ENCODE peak calls at places on chromosome 22, in four cellular contexts. One of them, this sample, is unnamed. For H3K4me1, the result is how much of the 10 kb centered on the place peaks cover.

GRCh38 chr22:19691721-19692341 is 22.5 kb upstream of the SEPTIN5 start:
- DNase-seq in A549: peak
- DNase-seq in spleen: peak
- DNase-seq in left lung: no peak
- DNase-seq in this sample: no peak

GRCh38 chr22:40400173-40400572 is 29.8 kb downstream of the SGSM3 start:
- DNase-seq in spleen: peak
- DNase-seq in A549: no peak
- DNase-seq in left lung: peak
- DNase-seq in this sample: no peak

GRCh38 chr22:44309137-44309536 is 3.6 kb downstream of the SHISAL1 start:
- DNase-seq in spleen: no peak
- DNase-seq in A549: peak
- DNase-seq in left lung: peak
- DNase-seq in this sample: peak

GRCh38 chr22:49929553-49929979 is 11.1 kb downstream of the CRELD2 start:
- DNase-seq in A549: no peak
- DNase-seq in left lung: peak
- DNase-seq in spleen: peak
- DNase-seq in this sample: no peak

GRCh38 chr22:48700566-48701295 is 1126.9 kb downstream of the BRD1 start:
- DNase-seq in left lung: no peak
- DNase-seq in A549: no peak
- DNase-seq in spleen: no peak
- DNase-seq in this sample: no peak

GRCh38 chr22:36986242-36986821 is 32.9 kb downstream of the TST start:
- DNase-seq in left lung: no peak
- DNase-seq in A549: peak
- DNase-seq in spleen: no peak
- DNase-seq in this sample: no peak

GRCh38 chr22:39482768-39483167 is 19.3 kb upstream of the MIEF1 start:
- DNase-seq in left lung: no peak
- DNase-seq in A549: no peak
- DNase-seq in spleen: no peak
- DNase-seq in this sample: no peak

GRCh38 chr22:33923660-33924246 is 3.5 kb upstream of the LARGE1 start:
- DNase-seq in left lung: peak
- DNase-seq in spleen: no peak
- DNase-seq in A549: peak
- DNase-seq in this sample: no peak

GRCh38 chr22:25953276-25953675 is 211.3 kb downstream of the MYO18B start:
- DNase-seq in A549: no peak
- DNase-seq in left lung: no peak
- DNase-seq in spleen: no peak
- DNase-seq in this sample: no peak

GRCh38 chr22:50329236-50329635 is 2.4 kb upstream of the DENND6B start:
- DNase-seq in spleen: no peak
- DNase-seq in A549: no peak
- DNase-seq in left lung: no peak
- DNase-seq in this sample: no peak

GRCh38 chr22:32555546-32555945 is 80.9 kb downstream of the FBXO7 start:
- DNase-seq in spleen: no peak
- DNase-seq in A549: no peak
- DNase-seq in left lung: no peak
- DNase-seq in this sample: no peak

GRCh38 chr22:35437038-35437437 is 37.1 kb downstream of the MCM5 start:
- DNase-seq in A549: peak
- DNase-seq in left lung: no peak
- DNase-seq in spleen: no peak
- DNase-seq in this sample: no peak

DNA sequence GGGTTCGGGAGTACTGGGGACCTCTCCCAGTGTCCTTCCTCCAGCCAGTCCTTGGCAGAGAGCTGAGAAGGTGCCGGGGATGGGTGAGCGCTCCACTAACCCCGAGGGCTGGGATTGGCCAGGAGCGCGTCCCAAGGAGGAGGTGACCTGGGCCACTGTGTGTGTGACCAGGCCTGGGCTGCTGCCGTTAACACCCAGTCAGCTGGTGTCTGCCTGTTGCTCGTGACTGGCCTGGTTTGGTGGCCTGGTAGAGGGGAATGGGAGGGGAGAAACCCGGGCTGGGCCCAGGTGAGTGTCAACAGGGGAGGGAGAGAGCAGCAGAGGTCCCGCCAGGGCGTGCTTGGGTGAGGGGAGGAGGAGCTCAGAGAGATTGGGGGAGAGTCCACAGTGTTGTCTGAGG is 29.9 kb upstream of the GRAMD4 start:
- DNase-seq in A549: no peak
- DNase-seq in left lung: no peak
- DNase-seq in spleen: peak
- DNase-seq in this sample: no peak
- H3K4me1 ChIP-seq in A549: under half
- H3K4me1 ChIP-seq in left lung: under half
- H3K4me1 ChIP-seq in spleen: under half
- H3K4me1 ChIP-seq in this sample: under half

DNA sequence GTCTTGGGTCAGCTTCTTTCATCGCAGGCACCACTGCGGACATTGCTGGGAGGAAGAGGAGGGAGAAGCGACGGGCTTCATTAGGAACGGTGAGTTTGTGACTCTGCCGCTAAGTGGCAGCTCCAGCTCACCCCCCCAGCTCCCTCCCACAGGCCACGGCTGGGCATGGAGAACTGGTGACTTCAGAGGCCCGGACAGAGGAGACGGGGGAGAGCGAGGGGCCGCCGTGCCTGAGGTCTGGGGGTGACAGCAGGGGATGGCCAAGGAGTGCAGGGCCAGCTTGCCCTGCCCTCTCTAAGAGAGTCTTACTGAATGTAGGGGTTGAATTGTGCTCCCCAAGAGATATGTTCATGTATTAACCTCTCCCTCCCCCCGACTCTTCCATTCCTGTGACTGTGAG is 13.9 kb upstream of the NFAM1 start:
- DNase-seq in spleen: no peak
- DNase-seq in left lung: no peak
- DNase-seq in A549: no peak
- DNase-seq in this sample: no peak
- H3K4me1 ChIP-seq in spleen: under half
- H3K4me1 ChIP-seq in left lung: under half
- H3K4me1 ChIP-seq in A549: under half
- H3K4me1 ChIP-seq in this sample: under half

GRCh38 chr22:22536515-22536914 is 16.4 kb upstream of the ZNF280A start:
- DNase-seq in left lung: no peak
- DNase-seq in A549: no peak
- DNase-seq in spleen: no peak
- DNase-seq in this sample: no peak
- H3K4me1 ChIP-seq in left lung: under half
- H3K4me1 ChIP-seq in A549: under half
- H3K4me1 ChIP-seq in spleen: under half
- H3K4me1 ChIP-seq in this sample: under half

DNA sequence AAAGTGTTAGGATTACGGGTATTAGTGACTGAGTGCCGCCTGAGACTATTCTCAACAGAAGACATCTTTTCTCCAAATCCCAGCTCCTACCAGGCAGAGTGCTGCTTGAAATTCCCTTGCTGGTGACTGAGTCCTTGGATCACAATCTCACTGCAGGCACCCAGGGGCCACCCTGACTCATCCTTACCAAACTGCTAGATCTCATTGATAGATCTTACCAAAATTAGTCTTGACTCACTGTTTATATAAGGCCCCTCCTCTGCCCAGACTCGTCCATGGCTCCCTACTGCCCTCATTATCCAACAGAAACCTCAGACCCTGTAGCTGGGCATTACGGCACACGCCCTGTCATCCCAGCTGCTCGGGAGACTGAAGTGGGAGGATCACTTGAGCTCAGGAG is 14.7 kb downstream of the TBC1D10A start:
- DNase-seq in spleen: no peak
- DNase-seq in left lung: no peak
- DNase-seq in A549: no peak
- DNase-seq in this sample: no peak
- H3K4me1 ChIP-seq in spleen: half or more
- H3K4me1 ChIP-seq in left lung: under half
- H3K4me1 ChIP-seq in A549: under half
- H3K4me1 ChIP-seq in this sample: under half

This sample was measured in RWPE2.